ENCODE peak calls at places on chromosomes 13 and 19, in eight cellular contexts. G is lower lobe of right lung; V is fibroblast of lung; R is stimulated activated CD4-positive, alpha-beta T cell treated with anti-CD3 and anti-CD28 coated beads, Interleukin-4, amount 100 ng/mL, for 4 hours; U is astrocyte of the spinal cord; O is ACHN; J is adrenal gland; N is stimulated activated naive B cell treated with anti-CD40 and anti-IgM and Interleukin-4, amounts not matched to agents 10 μg/mL and 1 μg/mL and 100 μg/mL, for 72 hours. C is an unnamed sample.

GRCh38 chr13:72463561-72463960 is 263.9 kb downstream of the MZT1 start:
- DNase-seq in V (peak; percentile 33), R (no peak), O (no peak), G (no peak), U (peak; percentile 48), N (no peak), J (no peak), C (no peak)

GRCh38 chr19:50398675-50399367 is 14.7 kb downstream of the POLD1 start:
- DNase-seq in O (no peak), V (no peak), U (no peak), J (no peak), R (no peak), N (no peak), G (no peak), C (no peak)

GRCh38 chr13:46160474-46161066 is 21.4 kb downstream of the LCP1 start:
- DNase-seq in U (peak; percentile 58), O (peak; percentile 40), J (no peak), G (no peak), R (peak; percentile 34), V (peak; percentile 72), N (no peak), C (peak; percentile 65)

GRCh38 chr13:114093118-114093517 is 39.3 kb downstream of the RASA3 start:
- DNase-seq in N (no peak), V (no peak), J (no peak), G (no peak), R (no peak), O (no peak), U (no peak), C (no peak)

GRCh38 chr13:77379508-77379907 is 52.6 kb upstream of the MYCBP2 start:
- DNase-seq in G (no peak), V (no peak), O (no peak), N (no peak), U (no peak), R (no peak), J (no peak), C (no peak)

GRCh38 chr19:36009633-36010379 is 1.2 kb upstream of the SYNE4 start:
- DNase-seq in O (no peak), R (no peak), G (no peak), J (no peak), V (no peak), U (no peak), N (no peak), C (no peak)

GRCh38 chr19:13055213-13056051 is 47.2 kb downstream of the LYL1 start:
- DNase-seq in N (no peak), O (peak; percentile 82), G (peak; percentile 73), V (peak; percentile 95), J (peak; percentile 33), R (no peak), U (peak; percentile 99), C (no peak)

GRCh38 chr13:106083620-106084350 is 451.7 kb downstream of the EFNB2 start:
- DNase-seq in R (no peak), N (no peak), O (peak; percentile 46), U (peak; percentile 61), J (no peak), G (no peak), V (peak; percentile 59), C (no peak)

GRCh38 chr13:19864018-19864338 is 529 bp upstream of the ZMYM5 start:
- DNase-seq in G (peak; percentile 85), O (peak; percentile 66), J (peak; percentile 74), N (peak; percentile 78), U (peak; percentile 88), V (peak; percentile 90), R (peak; percentile 38), C (peak; percentile 65)

GRCh38 chr13:77767413-77767812 is 69.9 kb downstream of the SLAIN1 start:
- DNase-seq in R (no peak), G (no peak), N (no peak), U (no peak), V (no peak), O (no peak), J (no peak), C (no peak)

GRCh38 chr13:101529419-101529818 is 76.9 kb downstream of the ITGBL1 start:
- DNase-seq in J (no peak), V (peak; percentile 77), G (no peak), O (peak; percentile 31), N (no peak), U (peak; percentile 91), R (no peak), C (no peak)

GRCh38 chr13:51728972-51729371 is 75.0 kb downstream of the DHRS12 start:
- DNase-seq in V (peak; percentile 82), O (no peak), J (no peak), R (no peak), G (no peak), N (no peak), U (peak; percentile 80), C (no peak)

GRCh38 chr19:54339646-54340358 is 840 bp upstream of the LILRA4 start:
- DNase-seq in G (no peak), U (no peak), N (peak; percentile 55), V (no peak), R (no peak), O (no peak), J (no peak), C (peak; percentile 42)

GRCh38 chr13:29541400-29541799 is 54.1 kb downstream of the SLC7A1 start:
- DNase-seq in J (no peak), G (no peak), R (no peak), V (no peak), N (no peak), O (no peak), U (no peak), C (no peak)

GRCh38 chr19:40716031-40716654 is 543 bp downstream of the COQ8B start:
- DNase-seq in J (peak; percentile 93), V (no peak), O (peak; percentile 80), R (peak; percentile 86), N (peak; percentile 34), G (no peak), U (no peak), C (peak; percentile 33)

GRCh38 chr13:20090349-20090748 is 70.5 kb downstream of the GJA3 start:
- DNase-seq in V (peak; percentile 29), J (no peak), R (no peak), N (no peak), U (no peak), O (peak; percentile 23), G (no peak), C (no peak)

GRCh38 chr13:50080158-50080855 is 65.1 kb downstream of the KCNRG start:
- DNase-seq in U (peak; percentile 63), J (no peak), R (peak; percentile 12), V (peak; percentile 65), G (no peak), N (peak; percentile 18), O (peak; percentile 53), C (peak; percentile 10)

GRCh38 chr13:106151056-106151699 is 384.3 kb downstream of the EFNB2 start:
- DNase-seq in J (no peak), U (peak; percentile 98), O (peak; percentile 76), N (no peak), G (no peak), R (no peak), V (peak; percentile 94), C (no peak)

GRCh38 chr19:679418-680286 is 3.5 kb downstream of the FSTL3 start:
- DNase-seq in O (peak; percentile 67), N (no peak), V (peak; percentile 90), J (peak; percentile 83), R (no peak), U (peak; percentile 81), G (peak; percentile 77), C (peak; percentile 38)

GRCh38 chr19:33804021-33804799 is 7.5 kb downstream of the KCTD15 start:
- DNase-seq in G (no peak), O (no peak), N (no peak), J (no peak), R (no peak), V (peak; percentile 70), U (peak; percentile 70), C (no peak)

GRCh38 chr19:10137751-10138682 is 18.3 kb upstream of the EIF3G start:
- DNase-seq in O (no peak), U (no peak), J (peak; percentile 37), G (no peak), R (no peak), V (no peak), N (no peak), C (no peak)

GRCh38 chr13:21567714-21568113 is 36.3 kb downstream of the MICU2 start:
- DNase-seq in V (no peak), G (no peak), R (no peak), J (no peak), O (no peak), U (no peak), N (no peak), C (no peak)

GRCh38 chr19:4378886-4379285 is 21.5 kb downstream of the SH3GL1 start:
- DNase-seq in R (no peak), V (no peak), G (no peak), O (no peak), N (no peak), U (no peak), J (no peak), C (no peak)

GRCh38 chr19:17309198-17309961 is at the start of gene DDA1:
- DNase-seq in V (peak; percentile 100), R (peak; percentile 100), G (peak; percentile 100), N (peak; percentile 99), J (peak; percentile 100), U (peak; percentile 100), O (peak; percentile 99), C (peak; percentile 99)